ENCODE peak calls at places on chromosomes 7 and 10, in five cellular contexts. One of them, this sample, is unnamed.

GRCh38 chr10:13624630-13625029 is 37.9 kb downstream of the PRPF18 start:
- DNase-seq in ureter: no peak
- DNase-seq in left ventricle myocardium inferior: no peak
- DNase-seq in T1000: no peak
- DNase-seq in naive B cell: no peak
- DNase-seq in this sample: no peak

GRCh38 chr7:157658851-157659412 is 322.1 kb downstream of the DNAJB6 start:
- DNase-seq in left ventricle myocardium inferior: no peak
- DNase-seq in T1000: no peak
- DNase-seq in naive B cell: no peak
- DNase-seq in ureter: no peak
- DNase-seq in this sample: no peak

GRCh38 chr10:61904711-61905445 is 3.4 kb downstream of the ARID5B start:
- DNase-seq in T1000: peak; percentile 50
- DNase-seq in naive B cell: peak; percentile 51
- DNase-seq in ureter: no peak
- DNase-seq in left ventricle myocardium inferior: no peak
- DNase-seq in this sample: no peak

GRCh38 chr7:85475071-85475470 is 288.2 kb upstream of the SEMA3D start:
- DNase-seq in T1000: no peak
- DNase-seq in ureter: no peak
- DNase-seq in left ventricle myocardium inferior: no peak
- DNase-seq in naive B cell: no peak
- DNase-seq in this sample: no peak

GRCh38 chr7:31825576-31825975 is 138.6 kb downstream of the PPP1R17 start:
- DNase-seq in T1000: no peak
- DNase-seq in naive B cell: no peak
- DNase-seq in ureter: no peak
- DNase-seq in left ventricle myocardium inferior: no peak
- DNase-seq in this sample: no peak

GRCh38 chr7:154953006-154953684 is 49.8 kb downstream of the PAXIP1 start:
- DNase-seq in naive B cell: peak; percentile 32
- DNase-seq in T1000: no peak
- DNase-seq in ureter: no peak
- DNase-seq in left ventricle myocardium inferior: peak; percentile 36
- DNase-seq in this sample: peak; percentile 24

GRCh38 chr10:79414714-79415113 is 30.7 kb downstream of the ZCCHC24 start:
- DNase-seq in left ventricle myocardium inferior: no peak
- DNase-seq in ureter: no peak
- DNase-seq in T1000: no peak
- DNase-seq in naive B cell: no peak
- DNase-seq in this sample: no peak

GRCh38 chr7:122148878-122149277 is 4.8 kb upstream of the AASS start:
- DNase-seq in ureter: no peak
- DNase-seq in naive B cell: no peak
- DNase-seq in left ventricle myocardium inferior: no peak
- DNase-seq in T1000: no peak
- DNase-seq in this sample: no peak

GRCh38 chr7:135441791-135442190 is 68.1 kb downstream of the CNOT4 start:
- DNase-seq in left ventricle myocardium inferior: no peak
- DNase-seq in T1000: no peak
- DNase-seq in naive B cell: no peak
- DNase-seq in ureter: no peak
- DNase-seq in this sample: peak; percentile 23

GRCh38 chr10:54441286-54441685 is 359.7 kb downstream of the PCDH15 start:
- DNase-seq in T1000: no peak
- DNase-seq in naive B cell: no peak
- DNase-seq in ureter: no peak
- DNase-seq in left ventricle myocardium inferior: no peak
- DNase-seq in this sample: no peak

GRCh38 chr7:21253740-21254687 is 173.9 kb upstream of the SP4 start:
- DNase-seq in T1000: no peak
- DNase-seq in left ventricle myocardium inferior: no peak
- DNase-seq in ureter: no peak
- DNase-seq in naive B cell: peak; percentile 12
- DNase-seq in this sample: peak; percentile 51

GRCh38 chr10:6525599-6526160 is 54.4 kb downstream of the PRKCQ start:
- DNase-seq in left ventricle myocardium inferior: no peak
- DNase-seq in naive B cell: no peak
- DNase-seq in ureter: no peak
- DNase-seq in T1000: no peak
- DNase-seq in this sample: no peak

GRCh38 chr7:41711283-41712064 is 8.6 kb upstream of the INHBA start:
- DNase-seq in T1000: no peak
- DNase-seq in ureter: no peak
- DNase-seq in naive B cell: no peak
- DNase-seq in left ventricle myocardium inferior: no peak
- DNase-seq in this sample: no peak

GRCh38 chr7:3922175-3922635 is 621.2 kb downstream of the SDK1 start:
- DNase-seq in T1000: peak; percentile 61
- DNase-seq in ureter: no peak
- DNase-seq in left ventricle myocardium inferior: peak; percentile 25
- DNase-seq in naive B cell: no peak
- DNase-seq in this sample: peak; percentile 72

GRCh38 chr10:14036233-14036632 is 294.5 kb downstream of the FRMD4A start:
- DNase-seq in ureter: no peak
- DNase-seq in T1000: no peak
- DNase-seq in left ventricle myocardium inferior: no peak
- DNase-seq in naive B cell: no peak
- DNase-seq in this sample: no peak

GRCh38 chr10:8581521-8582225 is 527.2 kb downstream of the GATA3 start:
- DNase-seq in naive B cell: no peak
- DNase-seq in left ventricle myocardium inferior: no peak
- DNase-seq in ureter: peak; percentile 48
- DNase-seq in T1000: no peak
- DNase-seq in this sample: no peak

GRCh38 chr10:102117391-102118159 is 2.6 kb downstream of the LDB1 start:
- DNase-seq in ureter: peak; percentile 89
- DNase-seq in left ventricle myocardium inferior: peak; percentile 86
- DNase-seq in naive B cell: peak; percentile 44
- DNase-seq in T1000: peak; percentile 63
- DNase-seq in this sample: no peak

GRCh38 chr10:49596836-49597235 is 13.3 kb upstream of the SLC18A3 start:
- DNase-seq in naive B cell: no peak
- DNase-seq in T1000: no peak
- DNase-seq in ureter: no peak
- DNase-seq in left ventricle myocardium inferior: no peak
- DNase-seq in this sample: no peak

GRCh38 chr10:114768394-114768786 is 53.2 kb upstream of the FHIP2A start:
- DNase-seq in left ventricle myocardium inferior: no peak
- DNase-seq in naive B cell: peak; percentile 7
- DNase-seq in ureter: no peak
- DNase-seq in T1000: no peak
- DNase-seq in this sample: no peak

GRCh38 chr7:88761779-88762178 is 2.3 kb downstream of the ZNF804B start:
- DNase-seq in left ventricle myocardium inferior: no peak
- DNase-seq in naive B cell: no peak
- DNase-seq in ureter: no peak
- DNase-seq in T1000: no peak
- DNase-seq in this sample: no peak

GRCh38 chr10:73220989-73221388 is 26.1 kb downstream of the DNAJC9 start:
- DNase-seq in ureter: no peak
- DNase-seq in T1000: no peak
- DNase-seq in naive B cell: no peak
- DNase-seq in left ventricle myocardium inferior: no peak
- DNase-seq in this sample: no peak

GRCh38 chr10:35058134-35058533 is 32.0 kb downstream of the CUL2 start:
- DNase-seq in naive B cell: no peak
- DNase-seq in ureter: no peak
- DNase-seq in T1000: peak; percentile 10
- DNase-seq in left ventricle myocardium inferior: no peak
- DNase-seq in this sample: no peak

GRCh38 chr10:97169911-97170693 is 15.7 kb downstream of the SLIT1 start:
- DNase-seq in naive B cell: no peak
- DNase-seq in ureter: no peak
- DNase-seq in left ventricle myocardium inferior: peak; percentile 47
- DNase-seq in T1000: no peak
- DNase-seq in this sample: no peak

GRCh38 chr10:76202777-76203176 is 771.4 kb downstream of the LRMDA start:
- DNase-seq in T1000: no peak
- DNase-seq in ureter: no peak
- DNase-seq in naive B cell: no peak
- DNase-seq in left ventricle myocardium inferior: no peak
- DNase-seq in this sample: no peak

GRCh38 chr7:81672872-81673271 is 97.0 kb downstream of the HGF start:
- DNase-seq in left ventricle myocardium inferior: no peak
- DNase-seq in naive B cell: no peak
- DNase-seq in ureter: no peak
- DNase-seq in T1000: no peak
- DNase-seq in this sample: no peak

GRCh38 chr7:142445019-142445686 is 187.3 kb upstream of the PRSS58 start:
- DNase-seq in left ventricle myocardium inferior: no peak
- DNase-seq in T1000: no peak
- DNase-seq in naive B cell: no peak
- DNase-seq in ureter: no peak
- DNase-seq in this sample: peak; percentile 12

GRCh38 chr7:29839302-29839701 is 33.0 kb downstream of the WIPF3 start:
- DNase-seq in naive B cell: no peak
- DNase-seq in left ventricle myocardium inferior: peak; percentile 64
- DNase-seq in T1000: no peak
- DNase-seq in ureter: peak; percentile 55
- DNase-seq in this sample: no peak

GRCh38 chr10:18918545-18918944 is 130.1 kb upstream of the MALRD1 start:
- DNase-seq in ureter: no peak
- DNase-seq in left ventricle myocardium inferior: no peak
- DNase-seq in naive B cell: no peak
- DNase-seq in T1000: peak; percentile 41
- DNase-seq in this sample: no peak

GRCh38 chr7:73741600-73741999 is 3.0 kb upstream of the ABHD11 start:
- DNase-seq in naive B cell: no peak
- DNase-seq in T1000: no peak
- DNase-seq in left ventricle myocardium inferior: no peak
- DNase-seq in ureter: no peak
- DNase-seq in this sample: no peak

GRCh38 chr10:130857631-130858295 is 453.8 kb downstream of the TCERG1L start:
- DNase-seq in ureter: peak; percentile 26
- DNase-seq in left ventricle myocardium inferior: no peak
- DNase-seq in naive B cell: no peak
- DNase-seq in T1000: no peak
- DNase-seq in this sample: no peak

GRCh38 chr7:129998446-129998845 is 45.7 kb upstream of the UBE2H start:
- DNase-seq in T1000: no peak
- DNase-seq in left ventricle myocardium inferior: no peak
- DNase-seq in naive B cell: no peak
- DNase-seq in ureter: no peak
- DNase-seq in this sample: no peak

GRCh38 chr10:108957681-108958080 is 965.6 kb downstream of the XPNPEP1 start:
- DNase-seq in left ventricle myocardium inferior: no peak
- DNase-seq in naive B cell: no peak
- DNase-seq in ureter: no peak
- DNase-seq in T1000: no peak
- DNase-seq in this sample: no peak

GRCh38 chr10:88136712-88137111 is 273.3 kb downstream of the PTEN start:
- DNase-seq in ureter: no peak
- DNase-seq in T1000: no peak
- DNase-seq in left ventricle myocardium inferior: no peak
- DNase-seq in naive B cell: no peak
- DNase-seq in this sample: no peak

GRCh38 chr10:62278461-62278910 is 9.8 kb upstream of the RTKN2 start:
- DNase-seq in ureter: no peak
- DNase-seq in T1000: no peak
- DNase-seq in left ventricle myocardium inferior: no peak
- DNase-seq in naive B cell: no peak
- DNase-seq in this sample: no peak

This sample was measured in HCT116.